ENCODE peak calls at places on chromosomes 16 and 17, in nine cellular contexts. R is activated T-helper 9 cell treated with anti-CD3 and anti-CD28 coated beads, Interleukin-2, amount 50 U/mL, for 16 hours; B is GDM1; M is NCI-H1417; E is GM20000; D is LoVo; Q is neural progenitor cell; A is T-helper 2 cell; P is RCC 7860. I is an unnamed sample.

GRCh38 chr17:36946726-36947091 is 2.0 kb upstream of the AATF start:
- DNase-seq in A (no peak), D (no peak), B (no peak), P (no peak), Q (no peak), R (no peak), E (no peak), M (no peak), I (no peak)

GRCh38 chr17:78272181-78272913 is 40.9 kb downstream of the TMEM235 start:
- DNase-seq in M (no peak), A (peak; percentile 44), Q (peak; percentile 65), E (peak; percentile 65), D (peak; percentile 2), P (no peak), B (no peak), R (no peak), I (peak; percentile 40)

GRCh38 chr16:89951509-89951908 is 3.0 kb downstream of the DEF8 start:
- DNase-seq in M (no peak), Q (no peak), P (no peak), A (no peak), R (no peak), B (no peak), E (no peak), D (no peak), I (no peak)

GRCh38 chr17:72254808-72255449 is 134.1 kb downstream of the SOX9 start:
- DNase-seq in B (no peak), D (no peak), A (no peak), M (no peak), Q (no peak), P (no peak), E (no peak), R (no peak), I (peak; percentile 26)

GRCh38 chr17:31696184-31696602 is 162.9 kb downstream of the COPRS start:
- DNase-seq in B (no peak), Q (peak; percentile 94), M (no peak), R (no peak), A (no peak), E (no peak), D (no peak), P (no peak), I (peak; percentile 90)

GRCh38 chr17:68910256-68910705 is 44.9 kb downstream of the ABCA8 start:
- DNase-seq in B (no peak), Q (peak; percentile 31), D (no peak), E (no peak), P (no peak), R (no peak), A (no peak), M (no peak), I (peak; percentile 5)

GRCh38 chr16:2682209-2683021 is at the start of gene KCTD5:
- DNase-seq in E (peak; percentile 97), Q (peak; percentile 97), R (peak; percentile 96), D (peak; percentile 97), M (peak; percentile 94), A (peak; percentile 95), B (peak; percentile 91), P (peak; percentile 87), I (peak; percentile 90)

GRCh38 chr16:56915311-56916105 is 16.4 kb upstream of the HERPUD1 start:
- DNase-seq in M (no peak), A (no peak), E (no peak), B (no peak), P (no peak), D (no peak), R (no peak), Q (no peak), I (no peak)

GRCh38 chr17:16585796-16586195 is 16.8 kb upstream of the ZNF287 start:
- DNase-seq in M (no peak), Q (no peak), B (no peak), P (no peak), A (no peak), D (no peak), R (no peak), E (no peak), I (no peak)

GRCh38 chr17:58303981-58304734 is 23.4 kb upstream of the MPO start:
- DNase-seq in R (peak; percentile 47), Q (peak; percentile 67), E (peak; percentile 91), M (peak; percentile 45), D (peak; percentile 28), A (peak; percentile 49), P (no peak), B (peak; percentile 57), I (no peak)

GRCh38 chr17:65857713-65858112 is 296.3 kb upstream of the AXIN2 start:
- DNase-seq in E (no peak), P (no peak), Q (no peak), R (no peak), A (no peak), D (no peak), M (no peak), B (no peak), I (no peak)

GRCh38 chr16:55756963-55757362 is 75.9 kb downstream of the CES1 start:
- DNase-seq in D (no peak), M (no peak), A (no peak), Q (no peak), R (no peak), E (no peak), B (no peak), P (no peak), I (no peak)

GRCh38 chr16:87411375-87412271 is 19.5 kb downstream of the MAP1LC3B start:
- DNase-seq in B (no peak), M (no peak), R (no peak), Q (no peak), A (no peak), E (no peak), D (no peak), P (no peak), I (no peak)

GRCh38 chr17:34741967-34742366 is 162.6 kb downstream of the TMEM132E start:
- DNase-seq in M (no peak), D (no peak), P (no peak), B (no peak), E (no peak), R (no peak), A (no peak), Q (no peak), I (no peak)

GRCh38 chr16:48903054-48903453 is 293.1 kb upstream of the N4BP1 start:
- DNase-seq in R (no peak), P (no peak), B (no peak), Q (peak; percentile 46), D (no peak), A (no peak), E (no peak), M (no peak), I (no peak)